ENCODE peak calls at places on chromosome 3, in five cellular contexts. T is effector memory CD4-positive, alpha-beta T cell; I is MG63; V is body of pancreas; L is heart right ventricle. Y is an unnamed sample. For H3K27me3 and H3K36me3, the result is how much of the 10 kb centered on the place peaks cover.

GRCh38 chr3:11832964-11833621 is 13.6 kb downstream of the TAMM41 start:
- DNase-seq in T (no peak), I (no peak), V (peak), L (no peak), Y (no peak)

GRCh38 chr3:2098398-2099027 is at the start of gene CNTN4:
- DNase-seq in T (no peak), I (peak), V (peak), L (peak), Y (peak)

GRCh38 chr3:73685061-73685460 is 60.3 kb upstream of the PDZRN3 start:
- DNase-seq in T (no peak), I (no peak), V (no peak), L (no peak), Y (no peak)

GRCh38 chr3:33636125-33636855 is 81.8 kb downstream of the CLASP2 start:
- DNase-seq in T (no peak), I (no peak), V (no peak), L (no peak), Y (no peak)

GRCh38 chr3:110968076-110968475 is 103.5 kb upstream of the NECTIN3 start:
- DNase-seq in T (no peak), I (no peak), V (no peak), L (no peak), Y (no peak)

GRCh38 chr3:195807681-195808121 is 4.0 kb downstream of the MUC4 start:
- DNase-seq in T (no peak), I (no peak), V (no peak), L (no peak), Y (no peak)

GRCh38 chr3:15331606-15332404 is 581 bp downstream of the SH3BP5 start:
- DNase-seq in T (no peak), I (peak), V (peak), L (peak), Y (peak)

GRCh38 chr3:10968390-10968789 is 24.2 kb upstream of the SLC6A1 start:
- DNase-seq in T (no peak), I (no peak), V (no peak), L (no peak), Y (no peak)

GRCh38 chr3:65945480-65945879 is 93.2 kb downstream of the MAGI1 start:
- DNase-seq in T (no peak), I (peak), V (no peak), L (no peak), Y (peak)

GRCh38 chr3:34035775-34036174 is 237.3 kb downstream of the PDCD6IP start:
- DNase-seq in T (no peak), I (no peak), V (no peak), L (no peak), Y (no peak)

GRCh38 chr3:22377421-22377820 is 626.4 kb upstream of the ZNF385D start:
- DNase-seq in T (no peak), I (peak), V (no peak), L (no peak), Y (no peak)

GRCh38 chr3:103786296-103786695 is 1351.5 kb downstream of the ZPLD1 start:
- DNase-seq in T (no peak), I (no peak), V (peak), L (no peak), Y (no peak)

GRCh38 chr3:189974372-189974771 is 146.3 kb downstream of the P3H2 start:
- DNase-seq in T (no peak), I (no peak), V (no peak), L (no peak), Y (no peak)

GRCh38 chr3:4587061-4587837 is 94.1 kb downstream of the ITPR1 start:
- DNase-seq in T (no peak), I (no peak), V (no peak), L (no peak), Y (peak)

GRCh38 chr3:53254190-53254809 is 1.5 kb downstream of the TKT start:
- DNase-seq in T (no peak), I (no peak), V (peak), L (no peak), Y (no peak)

GRCh38 chr3:46710229-46710628 is 7.4 kb downstream of the PRSS50 start:
- DNase-seq in T (no peak), I (no peak), V (no peak), L (no peak), Y (no peak)

GRCh38 chr3:196322-197153 is at the start of gene CHL1:
- DNase-seq in T (no peak), I (no peak), V (no peak), L (peak), Y (no peak)

GRCh38 chr3:114866430-114866829 is 280.7 kb downstream of the ZBTB20 start:
- DNase-seq in T (no peak), I (no peak), V (no peak), L (no peak), Y (no peak)

GRCh38 chr3:12287727-12288465 is 974 bp upstream of the PPARG start:
- DNase-seq in T (no peak), I (peak), V (peak), L (peak), Y (no peak)

GRCh38 chr3:12830785-12831581 is 10.4 kb downstream of the RPL32 start:
- DNase-seq in T (no peak), I (no peak), V (no peak), L (no peak), Y (no peak)

GRCh38 chr3:66803706-66804496 is 194.2 kb upstream of the KBTBD8 start:
- DNase-seq in T (no peak), I (no peak), V (no peak), L (no peak), Y (no peak)

GRCh38 chr3:59772416-59773408 is 722.9 kb upstream of the CFAP20DC start:
- DNase-seq in T (peak), I (no peak), V (no peak), L (no peak), Y (peak)

GRCh38 chr3:32282578-32282977 is 44.1 kb downstream of the CMTM8 start:
- DNase-seq in T (no peak), I (no peak), V (no peak), L (no peak), Y (no peak)

GRCh38 chr3:60803156-60803555 is 448.1 kb downstream of the FHIT start:
- DNase-seq in T (no peak), I (no peak), V (no peak), L (no peak), Y (no peak)

GRCh38 chr3:31523543-31523942 is 9.2 kb upstream of the STT3B start:
- DNase-seq in T (no peak), I (no peak), V (no peak), L (no peak), Y (no peak)

GRCh38 chr3:109098245-109098644 is 19.7 kb downstream of the MORC1 start:
- DNase-seq in T (no peak), I (no peak), V (peak), L (no peak), Y (no peak)

GRCh38 chr3:170003881-170004356 is 33.9 kb upstream of the GPR160 start:
- DNase-seq in T (no peak), I (no peak), V (no peak), L (no peak), Y (no peak)

GRCh38 chr3:129016366-129016724 is 15.2 kb downstream of the EFCC1 start:
- DNase-seq in T (peak), I (no peak), V (no peak), L (no peak), Y (no peak)

GRCh38 chr3:128068156-128068620 is 16.0 kb downstream of the SEC61A1 start:
- DNase-seq in T (no peak), I (no peak), V (no peak), L (no peak), Y (no peak)

GRCh38 chr3:126432901-126433480 is 38.3 kb downstream of the CFAP100 start:
- DNase-seq in T (no peak), I (no peak), V (no peak), L (no peak), Y (no peak)

GRCh38 chr3:15744176-15744575 is 53.6 kb downstream of the ANKRD28 start:
- DNase-seq in T (no peak), I (no peak), V (no peak), L (no peak), Y (no peak)

GRCh38 chr3:67947808-67948508 is 293.5 kb upstream of the SUCLG2 start:
- DNase-seq in T (peak), I (peak), V (no peak), L (peak), Y (no peak)

GRCh38 chr3:139522421-139522820 is 17.1 kb downstream of the RBP1 start:
- DNase-seq in T (no peak), I (no peak), V (no peak), L (no peak), Y (no peak)

GRCh38 chr3:168220609-168221008 is 124.9 kb upstream of the GOLIM4 start:
- DNase-seq in T (no peak), I (peak), V (no peak), L (no peak), Y (no peak)

GRCh38 chr3:73324203-73325155 is 263.0 kb downstream of the EBLN2 start:
- DNase-seq in T (no peak), I (peak), V (no peak), L (no peak), Y (no peak)

GRCh38 chr3:69425249-69425648 is 39.4 kb upstream of the FRMD4B start:
- DNase-seq in T (no peak), I (peak), V (no peak), L (no peak), Y (no peak)

GRCh38 chr3:177358085-177358967 is 161.0 kb upstream of the TBL1XR1 start:
- DNase-seq in T (peak), I (peak), V (peak), L (peak), Y (peak)

GRCh38 chr3:149375824-149376196 is 1.6 kb downstream of the TM4SF1 start:
- DNase-seq in T (no peak), I (no peak), V (no peak), L (no peak), Y (no peak)
- H3K4me3 ChIP-seq in T (no peak), I (peak), V (no peak), L (peak), Y (no peak)

DNA sequence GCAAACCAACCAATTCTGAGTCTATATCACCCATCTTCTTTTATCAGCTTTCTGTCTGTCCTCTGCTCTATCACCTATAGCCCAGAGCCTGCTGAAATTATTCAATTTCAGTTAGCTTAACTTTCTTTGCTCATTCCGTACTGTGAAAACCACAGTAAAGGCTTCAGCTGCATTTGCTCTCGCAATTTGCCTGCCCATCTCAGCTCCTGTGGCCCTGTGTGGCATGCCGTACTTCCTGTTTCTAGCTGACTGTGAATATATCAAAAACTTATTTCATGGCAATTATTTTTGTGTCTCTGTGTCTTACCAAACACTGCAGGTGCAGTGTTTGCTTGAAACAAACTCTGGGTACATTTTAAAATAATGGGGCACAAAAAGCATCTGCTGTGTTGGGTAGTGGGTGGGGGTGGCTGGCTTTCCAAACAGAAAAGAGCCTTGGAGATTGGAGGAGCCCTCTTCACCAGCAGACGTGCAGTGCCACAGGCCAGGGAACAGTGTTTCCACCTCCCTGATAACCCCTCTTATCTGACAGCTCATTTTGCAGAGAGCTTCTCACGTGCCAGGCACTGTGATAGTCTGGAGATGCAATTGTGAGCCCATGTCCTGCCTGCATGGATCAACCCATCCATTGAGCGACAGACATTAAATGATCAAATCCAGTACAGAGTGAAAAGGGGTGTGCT is 45.2 kb downstream of the GASK1A start:
- DNase-seq in T (no peak), I (no peak), V (no peak), L (no peak), Y (no peak)
- H3K27me3 ChIP-seq in T (under half), I (under half), V (under half), L (under half), Y (under half)

DNA sequence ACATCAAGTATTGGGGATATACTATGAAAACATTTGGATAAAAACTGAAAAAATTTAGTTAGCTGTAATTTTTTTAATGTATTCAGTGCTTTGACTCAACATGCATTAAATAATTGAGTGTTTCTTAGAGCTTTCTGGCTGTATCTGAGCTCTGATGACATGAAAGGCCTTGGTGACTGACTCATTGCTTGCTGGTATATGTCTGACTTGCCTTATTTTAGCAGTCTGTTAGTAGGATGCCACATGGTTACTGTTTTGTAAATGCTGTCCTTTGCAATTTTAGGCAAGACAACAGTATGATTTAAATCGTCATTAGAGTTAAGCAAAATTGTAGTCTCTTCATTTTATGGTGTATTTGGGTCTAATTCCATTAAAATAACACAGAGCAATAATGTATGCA is 199.2 kb downstream of the GHSR start:
- DNase-seq in T (no peak), I (no peak), V (no peak), L (no peak), Y (no peak)
- H3K36me3 ChIP-seq in T (under half), I (half or more), V (under half), L (under half), Y (under half)

GRCh38 chr3:152291649-152292066 is 22.9 kb downstream of the MBNL1 start:
- DNase-seq in T (no peak), I (no peak), V (no peak), L (no peak), Y (no peak)
- H3K4me3 ChIP-seq in T (no peak), I (no peak), V (no peak), L (no peak), Y (no peak)